ENCODE peak calls at places on chromosomes 3 and 15, in four cellular contexts. B is HepG2, G is K562, P is Panc1. R is an unnamed sample.

GRCh38 chr3:182392182-182392917 is 401.0 kb upstream of the ATP11B start:
- DNase-seq in B (no peak), G (no peak), P (no peak), R (no peak)

GRCh38 chr3:79297242-79297641 is 470.6 kb downstream of the ROBO1 start:
- DNase-seq in B (peak; percentile 51), G (no peak), P (no peak), R (no peak)

GRCh38 chr15:57472861-57473260 is 96.6 kb downstream of the CGNL1 start:
- DNase-seq in B (no peak), G (no peak), P (no peak), R (no peak)

GRCh38 chr15:40279437-40280141 is 3.3 kb downstream of the ANKRD63 start:
- DNase-seq in B (peak; percentile 29), G (peak; percentile 84), P (peak; percentile 24), R (no peak)

GRCh38 chr3:38519651-38520050 is 23.5 kb downstream of the EXOG start:
- DNase-seq in B (no peak), G (no peak), P (no peak), R (no peak)

GRCh38 chr3:18712713-18713575 is 287.8 kb upstream of the SATB1 start:
- DNase-seq in B (no peak), G (no peak), P (no peak), R (no peak)

GRCh38 chr3:129524081-129524480 is 4.4 kb upstream of the RHO start:
- DNase-seq in B (no peak), G (no peak), P (no peak), R (no peak)

GRCh38 chr3:55469957-55470526 is 17.1 kb downstream of the WNT5A start:
- DNase-seq in B (no peak), G (no peak), P (no peak), R (no peak)

GRCh38 chr3:12656850-12657249 is 7.1 kb downstream of the RAF1 start:
- DNase-seq in B (no peak), G (no peak), P (no peak), R (no peak)

GRCh38 chr3:53045107-53045783 is 628 bp downstream of the SFMBT1 start:
- DNase-seq in B (no peak), G (peak; percentile 78), P (no peak), R (no peak)

GRCh38 chr15:42490246-42490742 is 647 bp downstream of the ZNF106 start:
- DNase-seq in B (no peak), G (no peak), P (no peak), R (no peak)

GRCh38 chr15:55587321-55588069 is 650 bp downstream of the PYGO1 start:
- DNase-seq in B (peak; percentile 31), G (no peak), P (no peak), R (no peak)

GRCh38 chr15:29268706-29269484 is 727 bp downstream of the NSMCE3 start:
- DNase-seq in B (no peak), G (peak; percentile 35), P (no peak), R (no peak)

GRCh38 chr15:63172376-63173115 is 15.3 kb upstream of the RPS27L start:
- DNase-seq in B (no peak), G (peak; percentile 19), P (no peak), R (no peak)

GRCh38 chr15:81152339-81152738 is 18.3 kb downstream of the CFAP161 start:
- DNase-seq in B (no peak), G (no peak), P (no peak), R (no peak)

GRCh38 chr3:72227536-72228070 is 442.7 kb upstream of the PROK2 start:
- DNase-seq in B (no peak), G (no peak), P (no peak), R (no peak)

GRCh38 chr3:149790265-149790664 is 2.1 kb downstream of the ANKUB1 start:
- DNase-seq in B (no peak), G (no peak), P (no peak), R (no peak)

GRCh38 chr3:13598926-13599886 is 50.3 kb downstream of the FBLN2 start:
- DNase-seq in B (no peak), G (no peak), P (peak; percentile 33), R (no peak)

GRCh38 chr15:30896211-30896606 is 7.5 kb upstream of the FAN1 start:
- DNase-seq in B (no peak), G (no peak), P (no peak), R (no peak)

GRCh38 chr3:127159547-127159946 is 33.4 kb upstream of the PRR23E start:
- DNase-seq in B (no peak), G (no peak), P (no peak), R (no peak)

GRCh38 chr15:51135276-51135675 is 40.6 kb upstream of the TNFAIP8L3 start:
- DNase-seq in B (no peak), G (no peak), P (no peak), R (no peak)

GRCh38 chr15:57911247-57911646 is 154.3 kb downstream of the ALDH1A2 start:
- DNase-seq in B (no peak), G (no peak), P (no peak), R (no peak)

GRCh38 chr15:31387483-31388118 is 61.0 kb downstream of the KLF13 start:
- DNase-seq in B (no peak), G (no peak), P (no peak), R (no peak)

GRCh38 chr15:61530769-61531168 is 301.7 kb upstream of the RORA start:
- DNase-seq in B (no peak), G (peak; percentile 14), P (no peak), R (no peak)

GRCh38 chr3:172846706-172847105 is 96.2 kb downstream of the ECT2 start:
- DNase-seq in B (no peak), G (no peak), P (no peak), R (no peak)

GRCh38 chr3:152047465-152047864 is 174.0 kb downstream of the SUCNR1 start:
- DNase-seq in B (no peak), G (no peak), P (no peak), R (no peak)

GRCh38 chr3:46661776-46662766 is 31.4 kb downstream of the ALS2CL start:
- DNase-seq in B (no peak), G (no peak), P (no peak), R (no peak)

GRCh38 chr3:12870942-12871341 is 29.6 kb upstream of the RPL32 start:
- DNase-seq in B (no peak), G (no peak), P (no peak), R (no peak)

GRCh38 chr15:60396964-60397771 is 618 bp downstream of the ANXA2 start:
- DNase-seq in B (no peak), G (peak; percentile 83), P (no peak), R (no peak)

GRCh38 chr3:135891121-135891520 is 74.4 kb upstream of the PPP2R3A start:
- DNase-seq in B (no peak), G (no peak), P (no peak), R (no peak)

GRCh38 chr15:32677238-32677750 is 35.8 kb downstream of the SCG5 start:
- DNase-seq in B (peak; percentile 96), G (no peak), P (no peak), R (no peak)

GRCh38 chr15:101143321-101143720 is 108.5 kb downstream of the CHSY1 start:
- DNase-seq in B (no peak), G (no peak), P (no peak), R (no peak)

GRCh38 chr3:31955581-31955980 is 25.5 kb downstream of the OSBPL10 start:
- DNase-seq in B (no peak), G (no peak), P (no peak), R (no peak)

GRCh38 chr3:45887759-45888511 is 1.6 kb downstream of the CCR9 start:
- DNase-seq in B (no peak), G (no peak), P (no peak), R (no peak)

GRCh38 chr3:106176734-106177133 is 307.9 kb upstream of the CBLB start:
- DNase-seq in B (no peak), G (no peak), P (no peak), R (no peak)

GRCh38 chr15:95605098-95605497 is 725.4 kb upstream of the NR2F2 start:
- DNase-seq in B (no peak), G (no peak), P (no peak), R (no peak)
- TF ChIP-seq TCF7L2 in B (no peak), G (no peak), P (no peak), R (no peak)

DNA sequence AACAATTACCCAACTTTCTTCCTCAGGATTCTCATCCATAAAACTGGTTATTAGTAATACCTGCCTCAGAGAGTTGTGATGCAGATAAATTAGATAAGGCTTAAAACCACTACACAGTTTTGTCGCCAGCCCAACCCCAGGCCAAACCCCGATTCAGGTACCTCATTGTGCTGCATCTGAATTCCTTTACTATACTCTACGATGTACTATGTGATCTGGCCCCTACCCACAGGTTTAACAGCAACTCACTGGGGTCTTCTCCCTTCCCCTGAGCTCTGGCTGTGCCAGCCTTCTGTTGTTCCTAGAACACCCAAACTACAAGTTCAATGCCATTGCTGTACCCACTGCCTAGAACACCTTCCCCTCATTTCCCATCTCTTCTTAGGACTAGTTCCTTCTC is 64.6 kb downstream of the MYO5A start:
- DNase-seq in B (no peak), G (no peak), P (no peak), R (no peak)
- TF ChIP-seq TCF7L2 in B (no peak), G (no peak), P (no peak), R (no peak)

DNA sequence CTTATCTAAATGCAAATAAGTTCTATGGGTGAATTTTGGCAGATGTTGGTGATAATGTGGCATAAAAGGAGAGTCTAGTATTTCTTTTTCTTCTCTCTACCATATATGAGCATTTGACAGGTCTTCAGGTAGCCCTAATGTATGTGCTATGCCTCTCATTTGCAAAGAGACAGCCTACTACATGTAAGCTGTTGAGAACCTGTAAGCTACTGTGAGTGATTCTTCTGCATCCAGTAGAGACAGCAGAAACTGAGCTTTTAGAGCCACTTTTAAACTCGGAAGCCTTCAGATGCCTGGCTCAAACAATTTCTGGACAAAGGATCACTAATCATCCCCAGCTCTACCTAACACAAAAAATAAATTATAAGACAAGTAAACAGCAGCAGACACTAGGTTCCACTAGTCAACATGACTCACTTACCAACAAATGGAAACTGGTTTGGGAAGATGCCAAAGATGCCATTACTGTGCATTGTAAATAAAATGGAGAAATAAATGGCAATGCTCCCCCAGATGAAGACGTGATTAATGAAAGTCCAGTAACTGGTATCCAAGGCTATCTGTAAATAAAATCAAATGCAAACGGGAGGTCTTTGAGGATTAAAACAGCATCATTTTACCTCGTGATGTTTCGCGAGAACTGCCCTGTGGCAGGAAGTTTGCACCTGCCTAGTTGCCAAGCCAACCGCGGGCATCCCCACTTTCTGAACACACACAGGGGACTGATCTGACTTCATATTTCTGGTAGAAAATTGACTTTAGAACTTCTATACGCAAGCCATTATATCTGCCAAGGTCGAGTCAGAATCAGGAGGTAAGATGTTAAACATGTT is 245.3 kb downstream of the DTWD1 start:
- DNase-seq in B (no peak), G (no peak), P (peak; percentile 67), R (no peak)
- TF ChIP-seq TCF7L2 in B (no peak), G (no peak), P (no peak), R (no peak)

GRCh38 chr3:101077361-101078011 is 84.3 kb upstream of the ABI3BP start:
- DNase-seq in B (no peak), G (no peak), P (no peak), R (no peak)
- TF ChIP-seq TCF7L2 in B (no peak), G (no peak), P (no peak), R (no peak)

GRCh38 chr3:192169332-192169915 is 557.9 kb downstream of the FGF12 start:
- DNase-seq in B (no peak), G (no peak), P (no peak), R (no peak)
- TF ChIP-seq TCF7L2 in B (no peak), G (no peak), P (no peak), R (no peak)

R was measured in HCT116.